ENCODE peak calls at places on chromosomes 16 and 17, in four cellular contexts. T is NAMALWA, M is HFFc6, X is left lung. R is an unnamed sample.

GRCh38 chr16:25027781-25028180 is 12.6 kb upstream of the ARHGAP17 start:
- DNase-seq in T (no peak), M (no peak), X (no peak), R (no peak)

GRCh38 chr16:48206594-48207242 is 37.4 kb upstream of the LONP2 start:
- DNase-seq in T (no peak), M (no peak), X (no peak), R (no peak)

GRCh38 chr16:61050547-61050946 is 985.7 kb downstream of the CDH8 start:
- DNase-seq in T (no peak), M (no peak), X (no peak), R (no peak)

GRCh38 chr16:57667526-57668258 is 414 bp upstream of the ADGRG3 start:
- DNase-seq in T (no peak), M (no peak), X (peak), R (no peak)

GRCh38 chr17:4852504-4853075 is 19.4 kb downstream of the MINK1 start:
- DNase-seq in T (peak), M (peak), X (no peak), R (no peak)

GRCh38 chr17:4266550-4266949 is 2.8 kb upstream of the ANKFY1 start:
- DNase-seq in T (no peak), M (no peak), X (no peak), R (no peak)

GRCh38 chr17:7426203-7426863 is 917 bp downstream of the SPEM2 start:
- DNase-seq in T (no peak), M (no peak), X (no peak), R (no peak)

GRCh38 chr17:18017958-18018357 is 21.0 kb downstream of the ATPAF2 start:
- DNase-seq in T (no peak), M (no peak), X (no peak), R (no peak)

GRCh38 chr16:24409045-24409444 is 130.3 kb upstream of the RBBP6 start:
- DNase-seq in T (peak), M (no peak), X (no peak), R (no peak)

GRCh38 chr16:67260426-67261063 is 11.8 kb downstream of the SLC9A5 start:
- DNase-seq in T (peak), M (peak), X (no peak), R (peak)

GRCh38 chr16:31334934-31335333 is 20.0 kb upstream of the ITGAX start:
- DNase-seq in T (no peak), M (no peak), X (no peak), R (no peak)

GRCh38 chr17:77466596-77467223 is 325.9 kb downstream of the SEC14L1 start:
- DNase-seq in T (no peak), M (no peak), X (no peak), R (no peak)

GRCh38 chr17:41894791-41895331 is 23.9 kb downstream of the ACLY start:
- DNase-seq in T (no peak), M (peak), X (no peak), R (no peak)

R was measured in aorta.